ENCODE peak calls at places on chromosomes 13 and 19, in five cellular contexts. H is PC-9, C is IMR-90, D is H1, M is hepatocyte. W is an unnamed sample.

GRCh38 chr13:112861876-112862615 is 107.0 kb upstream of the MCF2L start:
- DNase-seq in H (no peak), C (no peak), D (no peak), M (no peak), W (no peak)

GRCh38 chr13:100773923-100774641 is 99.5 kb upstream of the TMTC4 start:
- DNase-seq in M (no peak), D (no peak), H (no peak), C (no peak), W (no peak)

GRCh38 chr19:37966211-37967072 is 59.4 kb downstream of the SIPA1L3 start:
- DNase-seq in M (no peak), D (no peak), H (no peak), C (peak), W (peak)

GRCh38 chr13:20118268-20119140 is 42.3 kb downstream of the GJA3 start:
- DNase-seq in D (no peak), H (no peak), M (peak), C (no peak), W (no peak)

GRCh38 chr19:870963-871401 is 11.5 kb downstream of the CFD start:
- DNase-seq in D (no peak), M (no peak), C (peak), H (no peak), W (no peak)

GRCh38 chr19:11096210-11096841 is 7.1 kb downstream of the LDLR start:
- DNase-seq in H (peak), C (peak), D (no peak), M (no peak), W (no peak)

GRCh38 chr13:80342541-80343371 is 1.8 kb upstream of the SPRY2 start:
- DNase-seq in H (peak), C (peak), M (peak), D (no peak), W (no peak)

GRCh38 chr19:9848060-9848459 is 12.9 kb downstream of the PIN1 start:
- DNase-seq in M (no peak), H (no peak), C (no peak), D (no peak), W (no peak)

GRCh38 chr19:11356074-11356397 is 804 bp downstream of the PLPPR2 start:
- DNase-seq in M (no peak), D (no peak), H (no peak), C (no peak), W (no peak)

GRCh38 chr13:36518707-36519106 is 86.4 kb downstream of the CCNA1 start:
- DNase-seq in C (no peak), M (no peak), H (no peak), D (no peak), W (no peak)

GRCh38 chr13:36520111-36520510 is 87.8 kb downstream of the CCNA1 start:
- DNase-seq in D (no peak), M (no peak), H (no peak), C (no peak), W (no peak)

GRCh38 chr13:36515466-36515865 is 83.2 kb downstream of the CCNA1 start:
- DNase-seq in C (no peak), D (no peak), H (no peak), M (no peak), W (no peak)

GRCh38 chr13:36516225-36516624 is 83.9 kb downstream of the CCNA1 start:
- DNase-seq in C (no peak), H (no peak), M (no peak), D (no peak), W (no peak)

DNA sequence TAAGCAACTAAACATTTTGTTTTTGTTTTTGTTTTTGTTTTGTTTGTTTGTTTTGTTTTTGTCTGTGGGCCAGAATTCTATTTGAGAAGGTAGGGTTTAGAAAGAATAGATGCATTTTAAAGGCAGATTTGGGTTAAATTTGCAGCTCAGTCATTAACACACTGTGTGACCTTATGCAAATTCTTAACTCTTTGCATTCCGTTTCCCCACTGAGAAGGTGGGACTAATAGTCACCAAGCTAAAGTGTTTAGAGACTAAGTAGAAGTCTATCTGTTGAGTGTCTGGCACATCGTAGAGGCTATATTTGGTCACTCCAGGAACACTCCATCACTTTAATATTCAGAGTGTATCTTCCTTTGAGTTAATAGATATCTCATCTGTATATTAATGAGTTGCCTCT is 87.1 kb downstream of the CCNA1 start:
- DNase-seq in D (no peak), C (no peak), H (no peak), M (no peak), W (no peak)
- H3K4me2 ChIP-seq in D (peak), C (no peak), H (no peak), M (no peak), W (no peak)

GRCh38 chr19:55552620-55553019 is 7.3 kb upstream of the SBK3 start:
- DNase-seq in C (peak), D (no peak), M (peak), H (no peak), W (no peak)
- H2AFZ ChIP-seq in C (peak), D (peak), M (no peak), H (no peak), W (no peak)

GRCh38 chr19:54164369-54165068 is 5.0 kb upstream of the LENG1 start:
- DNase-seq in C (peak), H (peak), D (peak), M (peak), W (no peak)
- TF ChIP-seq CTCF in C (no peak), H (no peak), D (no peak), M (no peak), W (no peak)

GRCh38 chr13:102276479-102276878 is 125.4 kb downstream of the FGF14 start:
- DNase-seq in H (no peak), D (no peak), M (no peak), C (peak), W (no peak)

GRCh38 chr13:102277286-102277685 is 124.6 kb downstream of the FGF14 start:
- DNase-seq in M (no peak), C (no peak), D (no peak), H (no peak), W (no peak)

GRCh38 chr13:102286326-102286725 is 115.5 kb downstream of the FGF14 start:
- DNase-seq in C (peak), M (peak), H (peak), D (no peak), W (peak)

DNA sequence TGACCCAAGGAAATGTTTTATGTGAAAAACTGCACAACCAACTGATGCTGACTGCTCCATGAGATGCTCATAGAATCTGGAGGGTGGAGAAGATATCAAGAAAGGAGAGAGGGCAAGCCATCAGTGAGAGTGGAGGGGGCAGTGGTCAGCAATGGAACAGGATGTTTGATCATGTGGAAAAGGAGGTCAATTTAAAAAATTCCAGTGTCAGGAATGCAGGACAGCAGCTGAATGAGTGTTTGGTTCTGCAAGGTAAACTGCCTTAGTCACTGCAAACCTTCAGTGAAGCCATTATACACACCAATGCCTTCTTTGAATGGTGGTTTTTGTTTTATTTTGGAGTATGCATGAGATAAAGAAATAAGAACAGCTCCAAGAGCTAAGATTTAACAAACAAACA is 121.5 kb downstream of the FGF14 start:
- DNase-seq in C (no peak), H (no peak), D (no peak), M (no peak), W (no peak)
- H3K4me2 ChIP-seq in C (no peak), H (no peak), D (no peak), M (no peak), W (no peak)

GRCh38 chr19:51807925-51808324 is 13.0 kb downstream of the FPR3 start:
- DNase-seq in D (no peak), M (no peak), H (no peak), C (no peak), W (no peak)
- H2AFZ ChIP-seq in D (no peak), M (no peak), H (no peak), C (no peak), W (no peak)

W was measured in keratinocyte.